ENCODE peak calls at places on chromosome 4, in nine cellular contexts. M, I, V, Y, P, Q, R, B and U are unnamed samples.

GRCh38 chr4:84238247-84239090 is 260.6 kb downstream of the NKX6-1 start:
- DNase-seq in M (no peak), I (no peak), V (no peak), Y (no peak), P (no peak), Q (no peak), R (no peak), B (no peak), U (no peak)

GRCh38 chr4:98248984-98249383 is 12.2 kb upstream of the RAP1GDS1 start:
- DNase-seq in M (no peak), I (no peak), V (no peak), Y (no peak), P (no peak), Q (no peak), R (no peak), B (no peak), U (no peak)

GRCh38 chr4:156888762-156889161 is 82.8 kb downstream of the PDGFC start:
- DNase-seq in M (no peak), I (no peak), V (no peak), Y (no peak), P (no peak), Q (no peak), R (no peak), B (no peak), U (no peak)

GRCh38 chr4:95219109-95219508 is 329.7 kb downstream of the UNC5C start:
- DNase-seq in M (peak), I (no peak), V (no peak), Y (no peak), P (no peak), Q (no peak), R (no peak), B (no peak), U (no peak)

GRCh38 chr4:39987505-39987904 is 9.8 kb upstream of the PDS5A start:
- DNase-seq in M (no peak), I (peak), V (no peak), Y (no peak), P (no peak), Q (no peak), R (no peak), B (no peak), U (no peak)

GRCh38 chr4:8538703-8539567 is 41.3 kb upstream of the GPR78 start:
- DNase-seq in M (no peak), I (no peak), V (no peak), Y (no peak), P (no peak), Q (no peak), R (no peak), B (no peak), U (no peak)

GRCh38 chr4:37976513-37976912 is 16.3 kb downstream of the PTTG2 start:
- DNase-seq in M (no peak), I (no peak), V (no peak), Y (no peak), P (no peak), Q (no peak), R (no peak), B (no peak), U (no peak)

GRCh38 chr4:62706423-62706822 is 1506.3 kb downstream of the ADGRL3 start:
- DNase-seq in M (no peak), I (no peak), V (no peak), Y (no peak), P (no peak), Q (no peak), R (no peak), B (no peak), U (no peak)

GRCh38 chr4:93373893-93374860 is 454.4 kb upstream of the ATOH1 start:
- DNase-seq in M (no peak), I (no peak), V (no peak), Y (no peak), P (no peak), Q (no peak), R (no peak), B (no peak), U (no peak)

GRCh38 chr4:41865306-41865980 is 69.8 kb upstream of the TMEM33 start:
- DNase-seq in M (no peak), I (no peak), V (no peak), Y (no peak), P (no peak), Q (no peak), R (no peak), B (no peak), U (no peak)

GRCh38 chr4:24433515-24434192 is 150.7 kb downstream of the DHX15 start:
- DNase-seq in M (no peak), I (no peak), V (no peak), Y (no peak), P (no peak), Q (no peak), R (no peak), B (no peak), U (no peak)

GRCh38 chr4:161554372-161554990 is 609.3 kb downstream of the FSTL5 start:
- DNase-seq in M (no peak), I (no peak), V (no peak), Y (no peak), P (no peak), Q (no peak), R (no peak), B (no peak), U (no peak)

GRCh38 chr4:106530816-106531215 is 162.2 kb upstream of the GIMD1 start:
- DNase-seq in M (no peak), I (no peak), V (no peak), Y (no peak), P (no peak), Q (no peak), R (no peak), B (no peak), U (no peak)

GRCh38 chr4:174086829-174087799 is 196.4 kb downstream of the FBXO8 start:
- DNase-seq in M (no peak), I (no peak), V (no peak), Y (no peak), P (no peak), Q (no peak), R (peak), B (no peak), U (no peak)

GRCh38 chr4:3524920-3525319 is 7.3 kb downstream of the LRPAP1 start:
- DNase-seq in M (peak), I (peak), V (no peak), Y (no peak), P (no peak), Q (no peak), R (no peak), B (no peak), U (no peak)

GRCh38 chr4:6206771-6207290 is 6.5 kb upstream of the JAKMIP1 start:
- DNase-seq in M (no peak), I (no peak), V (no peak), Y (no peak), P (no peak), Q (no peak), R (no peak), B (no peak), U (no peak)

GRCh38 chr4:21476753-21477152 is 471.8 kb downstream of the KCNIP4 start:
- DNase-seq in M (no peak), I (peak), V (no peak), Y (no peak), P (no peak), Q (no peak), R (no peak), B (no peak), U (no peak)

GRCh38 chr4:16075061-16075460 is 8.8 kb downstream of the PROM1 start:
- DNase-seq in M (no peak), I (no peak), V (no peak), Y (no peak), P (no peak), Q (no peak), R (no peak), B (no peak), U (no peak)

GRCh38 chr4:124833831-124834505 is 121.4 kb upstream of the ANKRD50 start:
- DNase-seq in M (no peak), I (no peak), V (no peak), Y (no peak), P (no peak), Q (no peak), R (no peak), B (no peak), U (no peak)

GRCh38 chr4:37299468-37299867 is 54.9 kb downstream of the NWD2 start:
- DNase-seq in M (no peak), I (no peak), V (no peak), Y (no peak), P (no peak), Q (no peak), R (no peak), B (no peak), U (no peak)

GRCh38 chr4:135325264-135325663 is 1123.7 kb upstream of the PABPC4L start:
- DNase-seq in M (no peak), I (no peak), V (no peak), Y (no peak), P (no peak), Q (no peak), R (no peak), B (no peak), U (no peak)

GRCh38 chr4:154004859-154005520 is 216.1 kb upstream of the SFRP2 start:
- DNase-seq in M (no peak), I (no peak), V (no peak), Y (no peak), P (no peak), Q (no peak), R (no peak), B (peak), U (no peak)

GRCh38 chr4:115675721-115676120 is 562.3 kb upstream of the NDST4 start:
- DNase-seq in M (no peak), I (no peak), V (no peak), Y (no peak), P (no peak), Q (no peak), R (no peak), B (no peak), U (no peak)

GRCh38 chr4:92305148-92305877 is 1.5 kb downstream of the GRID2 start:
- DNase-seq in M (peak), I (no peak), V (no peak), Y (no peak), P (peak), Q (peak), R (peak), B (no peak), U (no peak)

GRCh38 chr4:132203618-132204017 is 945.5 kb upstream of the PCDH10 start:
- DNase-seq in M (no peak), I (no peak), V (no peak), Y (no peak), P (no peak), Q (no peak), R (no peak), B (no peak), U (no peak)

GRCh38 chr4:139814285-139815015 is 148.8 kb downstream of the MGST2 start:
- DNase-seq in M (no peak), I (no peak), V (no peak), Y (no peak), P (no peak), Q (peak), R (peak), B (no peak), U (peak)

GRCh38 chr4:37567781-37568180 is 118.4 kb downstream of the RELL1 start:
- DNase-seq in M (no peak), I (no peak), V (no peak), Y (no peak), P (no peak), Q (no peak), R (no peak), B (no peak), U (no peak)